ENCODE peak calls at places on chromosome 3, in five cellular contexts. H is COR-L47, X is ascending aorta, M is HEK293T, U is lower lobe of right lung. G is an unnamed sample.

GRCh38 chr3:33287672-33288282 is 10.5 kb downstream of the FBXL2 start:
- DNase-seq in H (no peak), X (no peak), M (no peak), U (no peak), G (no peak)

GRCh38 chr3:56012732-56013131 is 455.5 kb downstream of the ERC2 start:
- DNase-seq in H (no peak), X (no peak), M (no peak), U (no peak), G (no peak)

GRCh38 chr3:120743556-120744195 is 1.1 kb downstream of the GTF2E1 start:
- DNase-seq in H (no peak), X (no peak), M (no peak), U (no peak), G (no peak)

GRCh38 chr3:135781026-135781815 is 184.3 kb upstream of the PPP2R3A start:
- DNase-seq in H (no peak), X (no peak), M (no peak), U (no peak), G (no peak)

GRCh38 chr3:181719298-181719859 is 7.7 kb downstream of the SOX2 start:
- DNase-seq in H (peak; percentile 58), X (no peak), M (no peak), U (no peak), G (no peak)

GRCh38 chr3:143298380-143298779 is 178.8 kb downstream of the CHST2 start:
- DNase-seq in H (no peak), X (no peak), M (no peak), U (no peak), G (no peak)

GRCh38 chr3:153670577-153670976 is 450.6 kb upstream of the ARHGEF26 start:
- DNase-seq in H (no peak), X (no peak), M (no peak), U (no peak), G (no peak)

GRCh38 chr3:194984026-194984425 is 286.9 kb downstream of the XXYLT1 start:
- DNase-seq in H (no peak), X (no peak), M (no peak), U (no peak), G (no peak)

GRCh38 chr3:49454457-49454856 is 15.6 kb upstream of the DAG1 start:
- DNase-seq in H (no peak), X (no peak), M (no peak), U (no peak), G (no peak)

G was measured in NT2/D1.